ENCODE peak calls at places on chromosomes 4 and X, in eight cellular contexts. B is Peyer's patch, P is pancreas, N is lower lobe of right lung, X is kidney, M is heart right ventricle, G is sigmoid colon, S is GM06990. F is an unnamed sample.

GRCh38 chrX:46376246-46376885 is 168.9 kb downstream of the ZNF674 start:
- DNase-seq in B (no peak), S (no peak), N (no peak), P (peak; percentile 14), M (no peak), G (no peak), X (no peak), F (peak; percentile 67)

GRCh38 chr4:14110407-14110806 is 482.9 kb upstream of the BOD1L1 start:
- DNase-seq in X (no peak), M (no peak), G (no peak), S (no peak), P (no peak), B (no peak), N (no peak), F (peak; percentile 86)

GRCh38 chrX:103839404-103839803 is 7.3 kb upstream of the RAB9B start:
- DNase-seq in G (no peak), N (no peak), S (no peak), B (no peak), M (no peak), P (no peak), X (no peak), F (peak; percentile 33)

GRCh38 chr4:158490629-158491028 is 31.1 kb upstream of the RXFP1 start:
- DNase-seq in P (no peak), B (no peak), X (no peak), S (no peak), M (no peak), N (no peak), G (no peak), F (no peak)

GRCh38 chrX:152904151-152905080 is 6.5 kb downstream of the ZNF185 start:
- DNase-seq in B (peak; percentile 28), N (no peak), X (peak; percentile 73), P (peak; percentile 58), M (peak; percentile 22), G (no peak), S (no peak), F (peak; percentile 65)

GRCh38 chr4:158316264-158316663 is 106.0 kb downstream of the TMEM144 start:
- DNase-seq in S (no peak), B (no peak), N (no peak), G (no peak), X (no peak), M (no peak), P (no peak), F (peak; percentile 38)

GRCh38 chr4:14149469-14150030 is 522.0 kb upstream of the BOD1L1 start:
- DNase-seq in B (no peak), G (no peak), X (no peak), S (no peak), M (no peak), N (no peak), P (no peak), F (peak; percentile 4)

GRCh38 chrX:23008431-23009099 is 8.8 kb downstream of the DDX53 start:
- DNase-seq in X (no peak), N (no peak), M (no peak), P (no peak), G (no peak), B (no peak), S (no peak), F (peak; percentile 27)

GRCh38 chr4:8097721-8098345 is 60.8 kb downstream of the ABLIM2 start:
- DNase-seq in X (peak; percentile 38), S (no peak), B (no peak), M (no peak), G (no peak), N (no peak), P (no peak), F (no peak)

GRCh38 chr4:95505149-95505548 is 43.6 kb downstream of the UNC5C start:
- DNase-seq in X (no peak), M (no peak), P (no peak), B (no peak), S (no peak), G (no peak), N (no peak), F (peak; percentile 7)

GRCh38 chrX:109347618-109348017 is 134.3 kb downstream of the GUCY2F start:
- DNase-seq in S (no peak), P (no peak), X (no peak), M (no peak), N (no peak), G (no peak), B (no peak), F (peak; percentile 39)

GRCh38 chrX:71910526-71911022 is at the start of gene NHSL2:
- DNase-seq in N (peak; percentile 40), X (no peak), M (peak; percentile 34), S (no peak), P (no peak), G (peak; percentile 72), B (no peak), F (peak; percentile 26)

GRCh38 chr4:78642934-78643333 is 91.4 kb downstream of the ANXA3 start:
- DNase-seq in M (no peak), N (no peak), P (no peak), B (no peak), S (no peak), X (no peak), G (no peak), F (no peak)

GRCh38 chrX:10496345-10496965 is 123.9 kb downstream of the MID1 start:
- DNase-seq in S (no peak), G (no peak), M (no peak), P (no peak), N (no peak), X (no peak), B (no peak), F (peak; percentile 70)

GRCh38 chr4:6296026-6296425 is 26.4 kb downstream of the WFS1 start:
- DNase-seq in B (no peak), X (no peak), P (no peak), M (no peak), N (no peak), S (no peak), G (peak; percentile 57), F (no peak)

GRCh38 chr4:84578540-84579409 is 4.2 kb upstream of the CDS1 start:
- DNase-seq in X (no peak), M (no peak), B (no peak), P (peak; percentile 14), G (no peak), N (no peak), S (no peak), F (peak; percentile 68)

DNA sequence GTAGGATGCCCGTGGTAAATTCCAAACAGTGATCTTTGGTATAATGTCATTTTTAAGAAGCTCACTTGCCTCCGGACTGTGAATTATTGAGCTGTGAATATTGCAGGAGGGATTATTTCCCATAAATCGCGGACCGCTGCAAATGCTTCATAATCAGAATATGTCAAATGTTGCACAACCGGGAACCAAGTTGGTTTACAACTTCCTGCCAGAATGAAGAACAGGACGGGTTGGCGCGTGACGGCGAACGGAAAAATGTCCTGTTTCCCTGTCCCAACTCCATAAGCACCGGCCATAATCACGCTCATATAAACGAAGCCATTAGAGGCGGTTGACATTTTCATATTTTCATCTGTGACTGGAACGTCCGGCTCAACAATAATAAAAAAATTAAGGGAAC is 67.7 kb downstream of the SHOX start:
- DNase-seq in B (no peak), M (no peak), X (no peak), P (no peak), N (no peak), G (peak; percentile 7), S (no peak), F (no peak)
- H3K4me3 ChIP-seq in B (no peak overlapping the region), M (no peak overlapping the region), X (no peak overlapping the region), P (no peak overlapping the region), N (no peak overlapping the region), G (no peak overlapping the region), S (no peak overlapping the region), F (no peak overlapping the region)

GRCh38 chrX:9388450-9388849 is 76.4 kb upstream of the TBL1X start:
- DNase-seq in P (no peak), M (no peak), N (no peak), B (no peak), G (no peak), S (no peak), X (no peak), F (no peak)

GRCh38 chrX:9379697-9380551 is 84.9 kb upstream of the TBL1X start:
- DNase-seq in B (no peak), G (no peak), N (no peak), X (no peak), M (no peak), P (no peak), S (no peak), F (peak; percentile 64)

GRCh38 chrX:9378980-9379696 is 85.7 kb upstream of the TBL1X start:
- DNase-seq in S (no peak), M (no peak), N (no peak), X (no peak), B (no peak), G (no peak), P (no peak), F (peak; percentile 75)

DNA sequence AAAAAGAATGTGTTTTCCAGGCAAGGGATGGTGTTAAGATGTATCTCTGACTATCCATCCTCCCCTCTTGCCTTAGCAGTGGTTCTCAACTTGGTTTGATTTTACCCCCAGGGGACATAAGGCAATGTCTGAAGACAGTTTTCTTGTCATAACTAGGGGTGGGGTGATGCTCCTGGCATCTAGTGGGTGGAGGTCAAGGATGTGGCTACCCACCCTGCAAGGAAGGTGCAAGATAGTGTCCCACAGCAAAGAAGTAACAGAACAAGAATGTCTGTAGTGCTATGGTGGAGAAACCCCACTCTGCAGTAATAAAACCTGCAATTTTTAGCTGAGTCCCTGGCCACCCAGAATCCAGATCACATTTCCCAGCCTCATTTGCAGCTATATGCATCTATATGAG is 81.2 kb upstream of the TBL1X start:
- DNase-seq in B (no peak), N (no peak), X (no peak), P (no peak), G (no peak), M (no peak), S (no peak), F (no peak)
- H3K4me3 ChIP-seq in B (no peak overlapping the region), N (no peak overlapping the region), X (no peak overlapping the region), P (no peak overlapping the region), G (no peak overlapping the region), M (no peak overlapping the region), S (no peak overlapping the region), F (no peak overlapping the region)

DNA sequence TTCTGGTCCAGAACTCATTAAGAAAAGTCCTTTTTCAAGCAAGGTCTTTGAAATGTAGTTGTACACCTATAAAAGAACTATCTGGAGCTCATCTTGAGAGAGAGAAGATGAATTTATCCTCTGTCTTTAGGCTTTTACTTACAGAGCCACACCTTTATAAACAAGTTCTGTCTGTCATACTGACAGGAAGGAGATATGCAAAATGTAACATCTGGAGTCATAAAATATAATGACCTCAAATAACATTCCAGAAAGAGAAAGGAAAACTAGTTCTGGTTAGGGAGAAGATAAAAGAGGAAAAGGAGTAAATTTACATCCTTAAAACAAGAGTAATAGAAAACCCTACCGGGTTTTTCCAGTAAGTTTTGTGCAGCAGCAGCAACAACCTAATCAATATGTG is 1.3 kb downstream of the INPP4B start:
- DNase-seq in B (no peak), G (no peak), S (no peak), X (no peak), M (no peak), N (no peak), P (no peak), F (no peak)
- H3K4me3 ChIP-seq in B (no peak overlapping the region), G (peak overlapping the region; percentile 71), S (no peak overlapping the region), X (peak overlapping the region; percentile 68), M (peak overlapping the region; percentile 62), N (peak overlapping the region; percentile 64), P (no peak overlapping the region), F (no peak overlapping the region)

DNA sequence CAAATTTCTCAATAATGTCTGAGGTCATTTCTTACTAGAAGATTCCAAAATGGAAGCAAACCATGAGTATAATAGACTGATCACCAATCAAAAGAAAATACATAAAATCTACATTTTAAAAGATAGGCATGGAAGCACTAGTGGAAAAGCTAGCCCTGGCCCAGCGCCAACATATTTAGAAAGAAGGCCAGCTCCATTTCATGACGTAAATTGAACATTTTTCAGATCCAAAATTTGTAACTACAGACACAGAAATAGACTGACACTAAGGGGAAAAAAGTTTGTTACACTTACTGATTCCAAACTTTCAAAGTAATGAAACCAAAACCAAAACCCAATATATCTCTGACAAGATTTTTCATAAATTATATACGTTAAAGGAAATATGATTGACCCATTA is 117.7 kb downstream of the ADAMTS3 start:
- DNase-seq in P (peak; percentile 7), B (no peak), G (peak; percentile 63), M (peak; percentile 14), N (no peak), X (no peak), S (no peak), F (peak; percentile 19)
- H3K4me3 ChIP-seq in P (no peak overlapping the region), B (no peak overlapping the region), G (no peak overlapping the region), M (no peak overlapping the region), N (no peak overlapping the region), X (no peak overlapping the region), S (no peak overlapping the region), F (no peak overlapping the region)